ENCODE peak calls at places on chromosomes 5 and 9, in ten cellular contexts. One of them, this sample, is unnamed.

GRCh38 chr5:56297851-56298250 is 64.7 kb upstream of the ANKRD55 start:
- DNase-seq in brain microvascular endothelial cell: no peak
- DNase-seq in kidney: no peak
- DNase-seq in thyroid gland: no peak
- DNase-seq in aorta: no peak
- DNase-seq in CD8-positive, alpha-beta T cell: no peak
- DNase-seq in psoas muscle: no peak
- DNase-seq in GM23338: no peak
- DNase-seq in hepatocyte: no peak
- DNase-seq in mesenchymal stem cell: no peak
- DNase-seq in this sample: no peak

GRCh38 chr9:96691326-96691725 is 36.2 kb upstream of the PRXL2C start:
- DNase-seq in brain microvascular endothelial cell: no peak
- DNase-seq in kidney: no peak
- DNase-seq in thyroid gland: no peak
- DNase-seq in aorta: no peak
- DNase-seq in CD8-positive, alpha-beta T cell: no peak
- DNase-seq in psoas muscle: no peak
- DNase-seq in GM23338: no peak
- DNase-seq in hepatocyte: no peak
- DNase-seq in mesenchymal stem cell: no peak
- DNase-seq in this sample: no peak

GRCh38 chr9:114936566-114936965 is 6.2 kb upstream of the TNFSF8 start:
- DNase-seq in brain microvascular endothelial cell: no peak
- DNase-seq in kidney: no peak
- DNase-seq in thyroid gland: no peak
- DNase-seq in aorta: no peak
- DNase-seq in CD8-positive, alpha-beta T cell: no peak
- DNase-seq in psoas muscle: no peak
- DNase-seq in GM23338: no peak
- DNase-seq in hepatocyte: no peak
- DNase-seq in mesenchymal stem cell: no peak
- DNase-seq in this sample: no peak

GRCh38 chr5:93594591-93595419 is 11.8 kb downstream of the NR2F1 start:
- DNase-seq in brain microvascular endothelial cell: no peak
- DNase-seq in kidney: peak; percentile 80
- DNase-seq in thyroid gland: no peak
- DNase-seq in aorta: no peak
- DNase-seq in CD8-positive, alpha-beta T cell: no peak
- DNase-seq in psoas muscle: no peak
- DNase-seq in GM23338: peak; percentile 53
- DNase-seq in hepatocyte: no peak
- DNase-seq in mesenchymal stem cell: peak; percentile 33
- DNase-seq in this sample: no peak

GRCh38 chr5:180755601-180756000 is 15.7 kb upstream of the OR2Y1 start:
- DNase-seq in brain microvascular endothelial cell: no peak
- DNase-seq in kidney: no peak
- DNase-seq in thyroid gland: no peak
- DNase-seq in aorta: no peak
- DNase-seq in CD8-positive, alpha-beta T cell: no peak
- DNase-seq in psoas muscle: no peak
- DNase-seq in GM23338: no peak
- DNase-seq in hepatocyte: no peak
- DNase-seq in mesenchymal stem cell: no peak
- DNase-seq in this sample: no peak

GRCh38 chr9:19940808-19941207 is 152.0 kb upstream of the SLC24A2 start:
- DNase-seq in brain microvascular endothelial cell: no peak
- DNase-seq in kidney: no peak
- DNase-seq in thyroid gland: no peak
- DNase-seq in aorta: no peak
- DNase-seq in CD8-positive, alpha-beta T cell: no peak
- DNase-seq in psoas muscle: no peak
- DNase-seq in GM23338: no peak
- DNase-seq in hepatocyte: no peak
- DNase-seq in mesenchymal stem cell: peak; percentile 24
- DNase-seq in this sample: no peak

GRCh38 chr5:54062958-54063357 is 247.4 kb downstream of the ARL15 start:
- DNase-seq in brain microvascular endothelial cell: peak; percentile 83
- DNase-seq in kidney: no peak
- DNase-seq in thyroid gland: no peak
- DNase-seq in aorta: no peak
- DNase-seq in CD8-positive, alpha-beta T cell: no peak
- DNase-seq in psoas muscle: no peak
- DNase-seq in GM23338: no peak
- DNase-seq in hepatocyte: no peak
- DNase-seq in mesenchymal stem cell: peak; percentile 40
- DNase-seq in this sample: peak; percentile 87

GRCh38 chr9:4106081-4106491 is 193.8 kb downstream of the GLIS3 start:
- DNase-seq in brain microvascular endothelial cell: no peak
- DNase-seq in kidney: no peak
- DNase-seq in thyroid gland: no peak
- DNase-seq in aorta: no peak
- DNase-seq in CD8-positive, alpha-beta T cell: no peak
- DNase-seq in psoas muscle: no peak
- DNase-seq in GM23338: no peak
- DNase-seq in hepatocyte: peak; percentile 54
- DNase-seq in mesenchymal stem cell: no peak
- DNase-seq in this sample: no peak

GRCh38 chr5:83877911-83878706 is 157.5 kb upstream of the HAPLN1 start:
- DNase-seq in brain microvascular endothelial cell: peak; percentile 44
- DNase-seq in kidney: no peak
- DNase-seq in thyroid gland: no peak
- DNase-seq in aorta: no peak
- DNase-seq in CD8-positive, alpha-beta T cell: no peak
- DNase-seq in psoas muscle: no peak
- DNase-seq in GM23338: no peak
- DNase-seq in hepatocyte: no peak
- DNase-seq in mesenchymal stem cell: peak; percentile 48
- DNase-seq in this sample: peak; percentile 88
- H3K36me3 ChIP-seq in brain microvascular endothelial cell: no peaks in the 10 kb centered on the region
- H3K36me3 ChIP-seq in kidney: no peaks in the 10 kb centered on the region
- H3K36me3 ChIP-seq in thyroid gland: no peaks in the 10 kb centered on the region
- H3K36me3 ChIP-seq in aorta: no peaks in the 10 kb centered on the region
- H3K36me3 ChIP-seq in CD8-positive, alpha-beta T cell: no peaks in the 10 kb centered on the region
- H3K36me3 ChIP-seq in psoas muscle: no peaks in the 10 kb centered on the region
- H3K36me3 ChIP-seq in GM23338: no peaks in the 10 kb centered on the region
- H3K36me3 ChIP-seq in hepatocyte: no peaks in the 10 kb centered on the region
- H3K36me3 ChIP-seq in mesenchymal stem cell: no peaks in the 10 kb centered on the region
- H3K36me3 ChIP-seq in this sample: no peaks in the 10 kb centered on the region

GRCh38 chr9:131279927-131280530 is 3.7 kb upstream of the FAM78A start:
- DNase-seq in brain microvascular endothelial cell: no peak
- DNase-seq in kidney: no peak
- DNase-seq in thyroid gland: no peak
- DNase-seq in aorta: no peak
- DNase-seq in CD8-positive, alpha-beta T cell: no peak
- DNase-seq in psoas muscle: no peak
- DNase-seq in GM23338: no peak
- DNase-seq in hepatocyte: no peak
- DNase-seq in mesenchymal stem cell: no peak
- DNase-seq in this sample: no peak
- H3K27ac ChIP-seq in brain microvascular endothelial cell: no peak overlapping the region
- H3K27ac ChIP-seq in kidney: no peak overlapping the region
- H3K27ac ChIP-seq in thyroid gland: no peak overlapping the region
- H3K27ac ChIP-seq in aorta: no peak overlapping the region
- H3K27ac ChIP-seq in CD8-positive, alpha-beta T cell: no peak overlapping the region
- H3K27ac ChIP-seq in psoas muscle: peak overlapping the region; percentile 98
- H3K27ac ChIP-seq in GM23338: no peak overlapping the region
- H3K27ac ChIP-seq in hepatocyte: no peak overlapping the region
- H3K27ac ChIP-seq in mesenchymal stem cell: no peak overlapping the region
- H3K27ac ChIP-seq in this sample: no peak overlapping the region

DNA sequence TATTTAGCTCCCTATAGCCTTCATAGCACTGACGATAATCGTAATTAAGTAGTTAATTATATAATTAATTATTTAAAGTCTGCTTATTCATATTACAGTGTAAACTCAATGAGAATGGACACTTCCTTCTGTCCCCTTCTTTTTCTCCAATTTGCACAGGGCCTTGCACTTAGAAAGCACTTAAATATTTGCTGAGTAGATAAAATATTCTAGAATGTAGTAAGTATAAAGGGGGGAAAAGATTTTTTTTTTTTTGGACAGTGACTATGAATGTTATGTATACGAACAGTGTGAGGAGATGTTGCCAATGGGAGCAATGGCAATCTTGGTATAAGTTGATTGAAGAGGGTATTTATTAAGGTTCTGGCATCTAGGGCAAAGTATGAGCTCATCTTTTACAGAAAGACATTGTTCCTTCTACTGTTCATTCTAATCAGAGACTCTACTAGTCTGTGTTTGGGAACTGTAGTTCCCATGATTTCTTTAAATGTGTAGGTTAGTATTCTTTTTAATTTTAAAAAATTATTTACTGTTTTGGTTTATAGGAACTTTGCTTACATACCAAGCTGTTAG is 49.4 kb downstream of the YTHDC2 start:
- DNase-seq in brain microvascular endothelial cell: no peak
- DNase-seq in kidney: no peak
- DNase-seq in thyroid gland: no peak
- DNase-seq in aorta: no peak
- DNase-seq in CD8-positive, alpha-beta T cell: no peak
- DNase-seq in psoas muscle: no peak
- DNase-seq in GM23338: no peak
- DNase-seq in hepatocyte: no peak
- DNase-seq in mesenchymal stem cell: no peak
- DNase-seq in this sample: no peak
- H3K36me3 ChIP-seq in brain microvascular endothelial cell: peaks cover 18% of the 10 kb centered on the region
- H3K36me3 ChIP-seq in kidney: peaks cover 33% of the 10 kb centered on the region
- H3K36me3 ChIP-seq in thyroid gland: peaks cover 6% of the 10 kb centered on the region
- H3K36me3 ChIP-seq in aorta: no peaks in the 10 kb centered on the region
- H3K36me3 ChIP-seq in CD8-positive, alpha-beta T cell: peaks cover 7% of the 10 kb centered on the region
- H3K36me3 ChIP-seq in psoas muscle: no peaks in the 10 kb centered on the region
- H3K36me3 ChIP-seq in GM23338: no peaks in the 10 kb centered on the region
- H3K36me3 ChIP-seq in hepatocyte: no peaks in the 10 kb centered on the region
- H3K36me3 ChIP-seq in mesenchymal stem cell: no peaks in the 10 kb centered on the region
- H3K36me3 ChIP-seq in this sample: peaks cover 38% of the 10 kb centered on the region

GRCh38 chr9:113622038-113622437 is 158.5 kb downstream of the RGS3 start:
- DNase-seq in brain microvascular endothelial cell: no peak
- DNase-seq in kidney: no peak
- DNase-seq in thyroid gland: no peak
- DNase-seq in aorta: no peak
- DNase-seq in CD8-positive, alpha-beta T cell: no peak
- DNase-seq in psoas muscle: no peak
- DNase-seq in GM23338: no peak
- DNase-seq in hepatocyte: no peak
- DNase-seq in mesenchymal stem cell: no peak
- DNase-seq in this sample: no peak
- H3K27ac ChIP-seq in brain microvascular endothelial cell: peak overlapping the region; percentile 98
- H3K27ac ChIP-seq in kidney: peak overlapping the region; percentile 95
- H3K27ac ChIP-seq in thyroid gland: peak overlapping the region; percentile 88
- H3K27ac ChIP-seq in aorta: peak overlapping the region; percentile 63
- H3K27ac ChIP-seq in CD8-positive, alpha-beta T cell: no peak overlapping the region
- H3K27ac ChIP-seq in psoas muscle: peak overlapping the region; percentile 79
- H3K27ac ChIP-seq in GM23338: no peak overlapping the region
- H3K27ac ChIP-seq in hepatocyte: peak overlapping the region; percentile 98
- H3K27ac ChIP-seq in mesenchymal stem cell: peak overlapping the region; percentile 99
- H3K27ac ChIP-seq in this sample: peak overlapping the region; percentile 100

GRCh38 chr9:129009584-129010141 is 18.5 kb downstream of the SH3GLB2 start:
- DNase-seq in brain microvascular endothelial cell: no peak
- DNase-seq in kidney: peak; percentile 59
- DNase-seq in thyroid gland: no peak
- DNase-seq in aorta: no peak
- DNase-seq in CD8-positive, alpha-beta T cell: no peak
- DNase-seq in psoas muscle: no peak
- DNase-seq in GM23338: no peak
- DNase-seq in hepatocyte: peak; percentile 3
- DNase-seq in mesenchymal stem cell: no peak
- DNase-seq in this sample: no peak
- H3K36me3 ChIP-seq in brain microvascular endothelial cell: peaks cover 44% of the 10 kb centered on the region
- H3K36me3 ChIP-seq in kidney: peaks cover 38% of the 10 kb centered on the region
- H3K36me3 ChIP-seq in thyroid gland: peaks cover 36% of the 10 kb centered on the region
- H3K36me3 ChIP-seq in aorta: no peaks in the 10 kb centered on the region
- H3K36me3 ChIP-seq in CD8-positive, alpha-beta T cell: peaks cover 45% of the 10 kb centered on the region
- H3K36me3 ChIP-seq in psoas muscle: peaks cover 3% of the 10 kb centered on the region
- H3K36me3 ChIP-seq in GM23338: peaks cover 6% of the 10 kb centered on the region
- H3K36me3 ChIP-seq in hepatocyte: no peaks in the 10 kb centered on the region
- H3K36me3 ChIP-seq in mesenchymal stem cell: peaks cover 100% of the 10 kb centered on the region
- H3K36me3 ChIP-seq in this sample: peaks cover 5% of the 10 kb centered on the region

GRCh38 chr9:84519486-84519885 is 150.0 kb upstream of the NTRK2 start:
- DNase-seq in brain microvascular endothelial cell: no peak
- DNase-seq in kidney: no peak
- DNase-seq in thyroid gland: no peak
- DNase-seq in aorta: no peak
- DNase-seq in CD8-positive, alpha-beta T cell: no peak
- DNase-seq in psoas muscle: no peak
- DNase-seq in GM23338: no peak
- DNase-seq in hepatocyte: no peak
- DNase-seq in mesenchymal stem cell: no peak
- DNase-seq in this sample: no peak
- H3K27ac ChIP-seq in brain microvascular endothelial cell: no peak overlapping the region
- H3K27ac ChIP-seq in kidney: no peak overlapping the region
- H3K27ac ChIP-seq in thyroid gland: no peak overlapping the region
- H3K27ac ChIP-seq in aorta: no peak overlapping the region
- H3K27ac ChIP-seq in CD8-positive, alpha-beta T cell: no peak overlapping the region
- H3K27ac ChIP-seq in psoas muscle: no peak overlapping the region
- H3K27ac ChIP-seq in GM23338: no peak overlapping the region
- H3K27ac ChIP-seq in hepatocyte: no peak overlapping the region
- H3K27ac ChIP-seq in mesenchymal stem cell: no peak overlapping the region
- H3K27ac ChIP-seq in this sample: no peak overlapping the region

DNA sequence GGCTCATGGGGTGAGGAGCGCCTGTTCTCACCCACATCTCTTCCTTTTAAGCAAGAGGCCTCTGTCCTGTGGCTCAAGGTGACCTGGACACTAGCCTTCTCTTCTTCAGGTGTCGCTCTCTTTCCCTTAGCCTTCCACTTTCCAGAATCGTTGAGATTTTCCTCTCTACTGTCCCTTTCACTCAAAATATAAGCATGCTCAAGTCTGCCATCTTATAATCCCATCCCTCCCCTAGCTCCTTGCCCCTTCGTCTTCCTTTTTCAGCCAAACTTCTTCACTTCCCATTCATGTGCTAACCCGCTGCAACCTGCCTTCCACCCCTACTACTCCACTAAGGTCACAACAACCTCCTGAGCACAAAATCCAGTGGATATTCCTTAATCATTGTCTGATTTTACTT is 13.1 kb downstream of the PTGR1 start:
- DNase-seq in brain microvascular endothelial cell: no peak
- DNase-seq in kidney: no peak
- DNase-seq in thyroid gland: no peak
- DNase-seq in aorta: no peak
- DNase-seq in CD8-positive, alpha-beta T cell: no peak
- DNase-seq in psoas muscle: no peak
- DNase-seq in GM23338: no peak
- DNase-seq in hepatocyte: no peak
- DNase-seq in mesenchymal stem cell: no peak
- DNase-seq in this sample: no peak
- H3K36me3 ChIP-seq in brain microvascular endothelial cell: peaks cover 27% of the 10 kb centered on the region
- H3K36me3 ChIP-seq in kidney: peaks cover 50% of the 10 kb centered on the region
- H3K36me3 ChIP-seq in thyroid gland: peaks cover 22% of the 10 kb centered on the region
- H3K36me3 ChIP-seq in aorta: no peaks in the 10 kb centered on the region
- H3K36me3 ChIP-seq in CD8-positive, alpha-beta T cell: no peaks in the 10 kb centered on the region
- H3K36me3 ChIP-seq in psoas muscle: peaks cover 5% of the 10 kb centered on the region
- H3K36me3 ChIP-seq in GM23338: no peaks in the 10 kb centered on the region
- H3K36me3 ChIP-seq in hepatocyte: peaks cover 6% of the 10 kb centered on the region
- H3K36me3 ChIP-seq in mesenchymal stem cell: peaks cover 12% of the 10 kb centered on the region
- H3K36me3 ChIP-seq in this sample: peaks cover 19% of the 10 kb centered on the region

GRCh38 chr5:67290620-67291019 is 94.0 kb upstream of the CD180 start:
- DNase-seq in brain microvascular endothelial cell: no peak
- DNase-seq in kidney: no peak
- DNase-seq in thyroid gland: no peak
- DNase-seq in aorta: no peak
- DNase-seq in CD8-positive, alpha-beta T cell: no peak
- DNase-seq in psoas muscle: no peak
- DNase-seq in GM23338: no peak
- DNase-seq in hepatocyte: no peak
- DNase-seq in mesenchymal stem cell: no peak
- DNase-seq in this sample: peak; percentile 45
- H3K27ac ChIP-seq in brain microvascular endothelial cell: no peak overlapping the region
- H3K27ac ChIP-seq in kidney: no peak overlapping the region
- H3K27ac ChIP-seq in thyroid gland: peak overlapping the region; percentile 15
- H3K27ac ChIP-seq in aorta: no peak overlapping the region
- H3K27ac ChIP-seq in CD8-positive, alpha-beta T cell: no peak overlapping the region
- H3K27ac ChIP-seq in psoas muscle: no peak overlapping the region
- H3K27ac ChIP-seq in GM23338: no peak overlapping the region
- H3K27ac ChIP-seq in hepatocyte: no peak overlapping the region
- H3K27ac ChIP-seq in mesenchymal stem cell: no peak overlapping the region
- H3K27ac ChIP-seq in this sample: no peak overlapping the region

GRCh38 chr5:14295610-14296009 is 152.5 kb downstream of the TRIO start:
- DNase-seq in brain microvascular endothelial cell: no peak
- DNase-seq in kidney: no peak
- DNase-seq in thyroid gland: no peak
- DNase-seq in aorta: no peak
- DNase-seq in CD8-positive, alpha-beta T cell: no peak
- DNase-seq in psoas muscle: no peak
- DNase-seq in GM23338: no peak
- DNase-seq in hepatocyte: no peak
- DNase-seq in mesenchymal stem cell: no peak
- DNase-seq in this sample: no peak
- H3K36me3 ChIP-seq in brain microvascular endothelial cell: peaks cover 76% of the 10 kb centered on the region
- H3K36me3 ChIP-seq in kidney: peaks cover 31% of the 10 kb centered on the region
- H3K36me3 ChIP-seq in thyroid gland: peaks cover 5% of the 10 kb centered on the region
- H3K36me3 ChIP-seq in aorta: no peaks in the 10 kb centered on the region
- H3K36me3 ChIP-seq in CD8-positive, alpha-beta T cell: no peaks in the 10 kb centered on the region
- H3K36me3 ChIP-seq in psoas muscle: peaks cover 5% of the 10 kb centered on the region
- H3K36me3 ChIP-seq in GM23338: peaks cover 12% of the 10 kb centered on the region
- H3K36me3 ChIP-seq in hepatocyte: no peaks in the 10 kb centered on the region
- H3K36me3 ChIP-seq in mesenchymal stem cell: peaks cover 37% of the 10 kb centered on the region
- H3K36me3 ChIP-seq in this sample: peaks cover 82% of the 10 kb centered on the region

This sample was measured in astrocyte.